ENCODE peak calls at places on chromosomes 3 and 15, in nine cellular contexts. U is OCI-LY7; I is heart left ventricle; M is transverse colon; Z is PC-9; G is CD8-positive, alpha-beta T cell; P is DND-41; H is fibroblast of the aortic adventitia; R is BJ. S is an unnamed sample.

GRCh38 chr3:116886202-116886893 is 176.8 kb downstream of the TUSC7 start:
- DNase-seq in U (peak; percentile 56), I (no peak), M (no peak), Z (no peak), G (no peak), P (no peak), H (no peak), R (no peak), S (no peak)

GRCh38 chr3:179451335-179452165 is at the start of gene GNB4:
- DNase-seq in U (peak; percentile 64), I (peak; percentile 89), M (peak; percentile 62), Z (peak; percentile 87), G (peak; percentile 24), P (peak; percentile 82), H (peak; percentile 78), R (no peak), S (peak; percentile 78)

GRCh38 chr3:55885721-55886120 is 398.6 kb upstream of the WNT5A start:
- DNase-seq in U (no peak), I (no peak), M (no peak), Z (no peak), G (no peak), P (no peak), H (no peak), R (peak; percentile 47), S (no peak)

GRCh38 chr15:54088837-54089236 is 110.6 kb downstream of the UNC13C start:
- DNase-seq in U (no peak), I (no peak), M (no peak), Z (no peak), G (no peak), P (no peak), H (no peak), R (no peak), S (no peak)

GRCh38 chr3:107798381-107798780 is 275.6 kb downstream of the BBX start:
- DNase-seq in U (no peak), I (no peak), M (no peak), Z (no peak), G (no peak), P (no peak), H (peak; percentile 75), R (no peak), S (peak; percentile 37)

GRCh38 chr3:155352900-155353490 is 59.5 kb upstream of the STRIT1 start:
- DNase-seq in U (peak; percentile 67), I (no peak), M (no peak), Z (no peak), G (no peak), P (no peak), H (peak; percentile 67), R (no peak), S (no peak)

GRCh38 chr3:11558002-11558401 is 85.7 kb downstream of the VGLL4 start:
- DNase-seq in U (no peak), I (no peak), M (no peak), Z (no peak), G (no peak), P (no peak), H (peak; percentile 79), R (peak; percentile 60), S (peak; percentile 90)

GRCh38 chr3:49198611-49199230 is 27.3 kb downstream of the KLHDC8B start:
- DNase-seq in U (no peak), I (no peak), M (no peak), Z (no peak), G (no peak), P (no peak), H (no peak), R (no peak), S (no peak)

GRCh38 chr15:64566629-64567427 is 106.5 kb downstream of the ZNF609 start:
- DNase-seq in U (no peak), I (no peak), M (no peak), Z (no peak), G (no peak), P (no peak), H (no peak), R (no peak), S (no peak)

GRCh38 chr3:120172070-120172469 is 77.8 kb upstream of the GSK3B start:
- DNase-seq in U (no peak), I (no peak), M (no peak), Z (no peak), G (no peak), P (no peak), H (peak; percentile 92), R (no peak), S (no peak)

GRCh38 chr15:75456710-75457109 is 5.2 kb upstream of the SIN3A start:
- DNase-seq in U (no peak), I (no peak), M (no peak), Z (no peak), G (no peak), P (no peak), H (peak; percentile 27), R (no peak), S (no peak)

GRCh38 chr15:74821790-74822158 is 4.7 kb upstream of the CPLX3 start:
- DNase-seq in U (no peak), I (no peak), M (no peak), Z (no peak), G (no peak), P (no peak), H (no peak), R (no peak), S (no peak)

GRCh38 chr15:100090411-100090810 is 251.4 kb downstream of the ADAMTS17 start:
- DNase-seq in U (no peak), I (no peak), M (no peak), Z (no peak), G (no peak), P (no peak), H (no peak), R (no peak), S (no peak)

GRCh38 chr15:39195988-39196486 is 384.8 kb upstream of the THBS1 start:
- DNase-seq in U (no peak), I (no peak), M (no peak), Z (peak; percentile 86), G (no peak), P (no peak), H (peak; percentile 81), R (peak; percentile 90), S (peak; percentile 55)

GRCh38 chr3:64122476-64122875 is 99.2 kb upstream of the PSMD6 start:
- DNase-seq in U (no peak), I (no peak), M (no peak), Z (no peak), G (no peak), P (no peak), H (no peak), R (no peak), S (no peak)

GRCh38 chr3:64120876-64121275 is 97.6 kb upstream of the PSMD6 start:
- DNase-seq in U (no peak), I (no peak), M (no peak), Z (no peak), G (no peak), P (no peak), H (no peak), R (no peak), S (no peak)

GRCh38 chr3:64114651-64115050 is 91.4 kb upstream of the PSMD6 start:
- DNase-seq in U (no peak), I (no peak), M (no peak), Z (no peak), G (no peak), P (no peak), H (no peak), R (no peak), S (no peak)

GRCh38 chr3:64121750-64122311 is 98.5 kb upstream of the PSMD6 start:
- DNase-seq in U (no peak), I (no peak), M (no peak), Z (no peak), G (no peak), P (no peak), H (peak; percentile 51), R (no peak), S (no peak)

GRCh38 chr3:64117483-64117882 is 94.2 kb upstream of the PSMD6 start:
- DNase-seq in U (no peak), I (no peak), M (no peak), Z (no peak), G (no peak), P (no peak), H (no peak), R (no peak), S (no peak)
- H3K4me3 ChIP-seq in U (no peak overlapping the region), I (no peak overlapping the region), M (no peak overlapping the region), Z (no peak overlapping the region), G (no peak overlapping the region), P (no peak overlapping the region), H (no peak overlapping the region), R (no peak overlapping the region), S (no peak overlapping the region)

DNA sequence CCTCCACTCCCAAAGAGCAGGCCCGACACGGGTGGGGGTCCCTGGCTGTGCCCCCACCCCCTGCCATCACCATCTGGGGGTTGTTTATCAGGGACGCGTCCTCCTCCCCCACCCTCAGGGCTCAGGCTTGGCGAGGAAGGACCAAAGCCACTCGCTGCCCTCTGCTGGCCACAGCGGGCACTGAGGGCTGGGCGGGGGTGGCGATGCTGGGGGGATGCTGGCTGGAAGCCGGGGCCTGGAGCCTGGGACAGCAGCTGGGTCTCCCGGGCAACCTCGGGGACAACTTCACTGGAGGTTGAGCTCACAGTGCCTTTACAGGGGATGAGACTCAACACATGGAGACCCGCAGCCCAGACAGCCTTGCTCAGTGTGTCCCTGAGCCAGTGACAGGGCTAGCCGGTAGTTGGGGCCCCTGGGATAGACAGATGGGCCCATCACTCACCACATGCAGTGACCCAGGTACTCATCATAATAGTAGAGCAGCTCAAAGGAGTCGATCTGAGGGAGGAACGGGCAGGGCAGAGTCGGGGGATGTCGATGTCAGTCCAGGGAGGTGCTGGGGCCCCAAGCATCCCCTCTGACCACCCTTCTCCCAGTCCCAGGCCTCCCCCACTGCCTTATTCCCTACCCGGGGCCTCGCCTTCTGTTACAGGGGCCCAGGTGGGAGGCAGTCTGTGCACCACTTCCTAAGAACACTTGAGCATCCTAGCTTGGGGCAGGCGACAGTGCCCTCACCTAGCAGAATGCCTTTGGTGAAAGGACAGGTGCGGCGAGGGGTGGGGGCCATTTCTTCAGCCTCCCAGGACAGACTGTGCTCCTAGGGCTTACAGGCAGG is 5.9 kb upstream of the CALML4 start:
- DNase-seq in U (peak; percentile 73), I (peak; percentile 67), M (peak; percentile 75), Z (peak; percentile 38), G (peak; percentile 58), P (peak; percentile 56), H (peak; percentile 43), R (no peak), S (no peak)
- H3K4me3 ChIP-seq in U (no peak overlapping the region), I (no peak overlapping the region), M (no peak overlapping the region), Z (no peak overlapping the region), G (no peak overlapping the region), P (no peak overlapping the region), H (peak overlapping the region; percentile 17), R (peak overlapping the region; percentile 24), S (no peak overlapping the region)

GRCh38 chr3:43998374-43998840 is 243.3 kb upstream of the TOPAZ1 start:
- DNase-seq in U (peak; percentile 44), I (no peak), M (no peak), Z (no peak), G (no peak), P (no peak), H (no peak), R (no peak), S (no peak)
- H3K4me3 ChIP-seq in U (peak overlapping the region; percentile 93), I (peak overlapping the region; percentile 55), M (no peak overlapping the region), Z (peak overlapping the region; percentile 70), G (peak overlapping the region; percentile 35), P (no peak overlapping the region), H (peak overlapping the region; percentile 95), R (peak overlapping the region; percentile 84), S (peak overlapping the region; percentile 67)

DNA sequence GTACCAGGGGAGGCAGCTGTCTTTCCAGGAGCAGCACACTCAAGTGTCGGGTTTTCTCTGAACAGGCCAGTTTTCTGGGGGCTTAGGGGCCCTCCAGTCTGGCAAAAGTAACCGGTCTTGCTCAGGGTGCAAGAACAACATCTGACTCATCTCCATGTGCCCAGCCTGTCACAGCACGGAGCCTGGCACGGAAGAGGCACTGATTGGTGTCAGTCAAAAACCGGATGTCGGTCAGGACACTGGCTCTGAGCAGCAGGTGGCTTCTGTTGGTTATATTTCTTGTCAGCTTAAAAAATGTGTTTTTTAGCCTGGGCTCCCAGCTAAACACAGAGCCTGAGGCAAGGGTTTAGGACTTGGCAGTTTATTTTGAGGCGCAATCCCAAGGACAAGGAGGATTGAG is 139.9 kb downstream of the FBLN2 start:
- DNase-seq in U (no peak), I (no peak), M (no peak), Z (no peak), G (no peak), P (no peak), H (no peak), R (no peak), S (no peak)
- H3K4me3 ChIP-seq in U (no peak overlapping the region), I (no peak overlapping the region), M (no peak overlapping the region), Z (no peak overlapping the region), G (no peak overlapping the region), P (no peak overlapping the region), H (no peak overlapping the region), R (no peak overlapping the region), S (no peak overlapping the region)